ENCODE peak calls at places on chromosomes 7 and 10, in four cellular contexts. One of them, this sample, is unnamed.

GRCh38 chr10:95445223-95445836 is 115.8 kb downstream of the SORBS1 start:
- DNase-seq in HEK293T: no peak
- DNase-seq in DMS153: no peak
- DNase-seq in activated CD8-positive, alpha-beta memory T cell treated with anti-CD3 and anti-CD28 coated beads for 24 hours: no peak
- DNase-seq in this sample: no peak

GRCh38 chr7:22853674-22854157 is 31.1 kb upstream of the TOMM7 start:
- DNase-seq in DMS153: no peak
- DNase-seq in activated CD8-positive, alpha-beta memory T cell treated with anti-CD3 and anti-CD28 coated beads for 24 hours: no peak
- DNase-seq in HEK293T: no peak
- DNase-seq in this sample: no peak

GRCh38 chr10:116465541-116465940 is 37.9 kb downstream of the PNLIPRP3 start:
- DNase-seq in DMS153: no peak
- DNase-seq in activated CD8-positive, alpha-beta memory T cell treated with anti-CD3 and anti-CD28 coated beads for 24 hours: no peak
- DNase-seq in HEK293T: no peak
- DNase-seq in this sample: no peak

GRCh38 chr7:121954803-121955202 is 81.8 kb downstream of the PTPRZ1 start:
- DNase-seq in DMS153: no peak
- DNase-seq in activated CD8-positive, alpha-beta memory T cell treated with anti-CD3 and anti-CD28 coated beads for 24 hours: no peak
- DNase-seq in HEK293T: no peak
- DNase-seq in this sample: no peak

GRCh38 chr7:20141666-20142065 is 75.5 kb downstream of the MACC1 start:
- DNase-seq in DMS153: peak; percentile 92
- DNase-seq in HEK293T: no peak
- DNase-seq in activated CD8-positive, alpha-beta memory T cell treated with anti-CD3 and anti-CD28 coated beads for 24 hours: no peak
- DNase-seq in this sample: no peak

GRCh38 chr7:148031816-148032215 is 558.8 kb upstream of the C7orf33 start:
- DNase-seq in DMS153: no peak
- DNase-seq in activated CD8-positive, alpha-beta memory T cell treated with anti-CD3 and anti-CD28 coated beads for 24 hours: no peak
- DNase-seq in HEK293T: no peak
- DNase-seq in this sample: no peak

GRCh38 chr7:38798552-38799267 is 110.3 kb downstream of the VPS41 start:
- DNase-seq in DMS153: no peak
- DNase-seq in HEK293T: no peak
- DNase-seq in activated CD8-positive, alpha-beta memory T cell treated with anti-CD3 and anti-CD28 coated beads for 24 hours: no peak
- DNase-seq in this sample: no peak

GRCh38 chr10:21746118-21746517 is 212.1 kb downstream of the MLLT10 start:
- DNase-seq in activated CD8-positive, alpha-beta memory T cell treated with anti-CD3 and anti-CD28 coated beads for 24 hours: no peak
- DNase-seq in HEK293T: no peak
- DNase-seq in DMS153: no peak
- DNase-seq in this sample: no peak

GRCh38 chr7:105270117-105270516 is 118.6 kb downstream of the SRPK2 start:
- DNase-seq in activated CD8-positive, alpha-beta memory T cell treated with anti-CD3 and anti-CD28 coated beads for 24 hours: no peak
- DNase-seq in DMS153: no peak
- DNase-seq in HEK293T: no peak
- DNase-seq in this sample: no peak

GRCh38 chr7:158015403-158016116 is 572.1 kb downstream of the PTPRN2 start:
- DNase-seq in DMS153: peak; percentile 21
- DNase-seq in HEK293T: no peak
- DNase-seq in activated CD8-positive, alpha-beta memory T cell treated with anti-CD3 and anti-CD28 coated beads for 24 hours: no peak
- DNase-seq in this sample: no peak

GRCh38 chr7:130278892-130279690 is 12.4 kb downstream of the CPA2 start:
- DNase-seq in HEK293T: no peak
- DNase-seq in activated CD8-positive, alpha-beta memory T cell treated with anti-CD3 and anti-CD28 coated beads for 24 hours: no peak
- DNase-seq in DMS153: no peak
- DNase-seq in this sample: no peak

This sample was measured in osteocyte.